ENCODE peak calls at places on chromosomes 5 and 9, in eight cellular contexts. K is CD14-positive monocyte, Y is thyroid gland, D is A673, O is foreskin keratinocyte, M is dorsolateral prefrontal cortex, X is brain microvascular endothelial cell, H is psoas muscle. U is an unnamed sample.

GRCh38 chr9:37010180-37010579 is 23.9 kb downstream of the PAX5 start:
- DNase-seq in O (no peak), D (no peak), Y (no peak), K (no peak), M (no peak), H (no peak), X (no peak), U (no peak)

GRCh38 chr5:111902436-111902835 is 145.4 kb upstream of the NREP start:
- DNase-seq in Y (no peak), H (no peak), K (no peak), M (no peak), D (no peak), O (no peak), X (no peak), U (no peak)

GRCh38 chr5:172429201-172429940 is 25.0 kb downstream of the SH3PXD2B start:
- DNase-seq in M (no peak), D (no peak), K (no peak), Y (no peak), H (peak), O (no peak), X (peak), U (no peak)

GRCh38 chr5:102792705-102793104 is 37.6 kb downstream of the PAM start:
- DNase-seq in X (peak), O (no peak), Y (no peak), H (no peak), K (no peak), M (no peak), D (peak), U (no peak)

GRCh38 chr5:469752-470483 is 26.9 kb downstream of the EXOC3 start:
- DNase-seq in K (no peak), M (peak), H (peak), X (no peak), Y (peak), D (no peak), O (no peak), U (no peak)

GRCh38 chr5:65707663-65708062 is 14.2 kb downstream of the SGTB start:
- DNase-seq in X (no peak), O (no peak), Y (no peak), K (no peak), H (no peak), D (no peak), M (no peak), U (no peak)

GRCh38 chr5:67353500-67353931 is 156.9 kb upstream of the CD180 start:
- DNase-seq in Y (peak), O (no peak), K (no peak), D (peak), H (no peak), X (no peak), M (no peak), U (no peak)

GRCh38 chr5:43973318-43973717 is 370.3 kb downstream of the NNT start:
- DNase-seq in K (no peak), O (peak), X (no peak), Y (no peak), H (no peak), M (no peak), D (no peak), U (no peak)

GRCh38 chr9:12778389-12778788 is 3.6 kb downstream of the LURAP1L start:
- DNase-seq in M (no peak), K (no peak), O (no peak), X (no peak), H (no peak), Y (no peak), D (no peak), U (no peak)

DNA sequence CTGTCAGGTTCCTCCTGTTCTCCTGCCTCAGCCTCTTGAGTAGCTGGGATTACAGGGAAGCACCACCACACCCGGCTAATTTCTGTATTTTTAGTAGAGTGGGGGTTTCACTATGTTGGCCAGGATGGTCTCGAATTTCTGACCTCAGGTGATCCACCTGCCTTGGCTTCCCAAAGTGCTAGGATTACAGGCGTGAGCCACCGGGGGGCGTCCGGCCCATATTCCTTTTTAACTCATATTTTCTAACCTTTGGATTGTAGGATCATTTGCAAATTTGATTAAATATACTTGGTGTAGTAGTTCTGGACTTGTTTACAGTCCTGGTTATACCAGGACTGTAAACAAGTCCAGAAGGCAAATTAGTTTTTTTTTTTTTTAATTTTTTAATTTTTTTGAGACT is 4.3 kb downstream of the TCERG1 start:
- DNase-seq in K (no peak), X (no peak), Y (no peak), M (no peak), H (no peak), O (no peak), D (no peak), U (no peak)
- TF ChIP-seq CTCF in K (no peak), X (peak), Y (no peak), M (no peak), H (no peak), O (peak), D (peak), U (no peak)

GRCh38 chr9:90726215-90726614 is 75.4 kb upstream of the SYK start:
- DNase-seq in K (no peak), X (no peak), Y (no peak), M (no peak), H (no peak), O (no peak), D (no peak), U (no peak)
- TF ChIP-seq CTCF in K (no peak), X (no peak), Y (no peak), M (no peak), H (no peak), O (peak), D (no peak), U (no peak)

DNA sequence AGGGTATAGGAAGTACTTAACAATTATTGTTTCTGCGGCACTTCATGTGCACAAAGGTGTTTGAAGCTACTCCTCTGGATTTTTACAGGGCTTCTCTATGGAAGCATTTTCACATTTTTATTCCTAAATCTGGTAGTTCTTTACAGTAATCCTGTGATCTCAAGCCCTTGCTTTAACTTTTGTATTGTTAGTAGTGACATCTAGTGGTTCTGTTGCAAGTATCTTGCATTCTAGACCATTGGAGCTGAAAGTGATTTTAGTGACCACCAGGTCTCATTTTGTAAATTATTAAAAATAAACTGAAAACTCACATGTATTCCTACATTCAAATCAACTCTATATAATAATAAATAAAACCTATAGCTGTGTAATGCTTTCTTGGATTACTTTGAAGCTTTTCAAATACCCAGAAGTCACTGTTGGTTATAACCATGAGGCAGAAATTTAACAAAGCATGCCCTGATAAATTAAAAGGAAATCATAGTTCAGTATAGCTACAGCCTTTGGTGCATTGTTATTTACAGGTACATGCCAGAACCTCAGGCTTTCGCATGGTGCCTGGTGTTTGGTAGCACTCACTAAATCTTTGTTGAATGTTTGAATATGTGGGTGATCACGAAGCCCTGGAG is 18.9 kb downstream of the RPS23 start:
- DNase-seq in D (peak), M (no peak), O (peak), X (peak), K (no peak), Y (no peak), H (no peak), U (peak)
- TF ChIP-seq CTCF in D (peak), M (peak), O (peak), X (peak), K (peak), Y (no peak), H (peak), U (peak)

DNA sequence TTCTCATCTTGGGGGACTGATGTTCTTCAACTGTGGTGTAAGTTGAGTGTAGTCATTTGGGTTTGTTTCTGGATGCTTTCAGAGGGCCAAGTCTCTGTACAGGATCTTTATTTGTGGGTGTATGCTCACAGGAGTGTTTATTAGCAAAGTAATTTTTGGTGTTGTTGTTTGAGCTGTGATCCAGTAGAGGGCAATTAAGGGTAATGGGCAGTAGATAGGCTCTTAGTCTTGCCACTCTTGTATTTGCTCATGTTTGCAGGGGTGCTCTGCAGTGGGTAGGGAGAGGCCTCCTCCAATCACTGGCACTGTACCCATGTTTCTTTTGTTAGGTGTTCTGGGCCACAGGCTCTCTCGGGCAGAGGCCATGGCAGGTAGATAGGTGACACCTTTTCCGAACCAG is 45.9 kb upstream of the ITGA2 start:
- DNase-seq in Y (no peak), D (no peak), K (no peak), X (no peak), H (no peak), M (no peak), O (no peak), U (peak)
- TF ChIP-seq CTCF in Y (no peak), D (peak), K (no peak), X (peak), H (no peak), M (no peak), O (peak), U (peak)

GRCh38 chr9:127049044-127049443 is 73.4 kb downstream of the ANGPTL2 start:
- DNase-seq in M (no peak), Y (peak), H (no peak), D (peak), O (peak), K (peak), X (peak), U (no peak)
- TF ChIP-seq CTCF in M (peak), Y (no peak), H (peak), D (no peak), O (peak), K (peak), X (peak), U (no peak)

GRCh38 chr5:68745459-68745858 is 348.4 kb upstream of the SLC30A5 start:
- DNase-seq in O (no peak), Y (peak), D (peak), M (no peak), X (no peak), K (no peak), H (no peak), U (no peak)
- TF ChIP-seq CTCF in O (peak), Y (no peak), D (peak), M (peak), X (peak), K (no peak), H (no peak), U (peak)

U was measured in GM13976.